ENCODE peak calls at places on chromosome 2, in six cellular contexts. P is CD4-positive, alpha-beta T cell; X is fibroblast of mammary gland; Q is glutamatergic neuron; C is fibroblast of pulmonary artery; V is BE2C. Z is an unnamed sample.

GRCh38 chr2:178895171-178895570 is 87.9 kb upstream of the TTN start:
- DNase-seq in P (no peak), X (no peak), Q (no peak), C (no peak), V (no peak), Z (no peak)

GRCh38 chr2:121530210-121530562 is 494 bp upstream of the RNU4ATAC start:
- DNase-seq in P (no peak), X (peak), Q (peak), C (peak), V (peak), Z (peak)

GRCh38 chr2:47270421-47270820 is 115.3 kb upstream of the STPG4 start:
- DNase-seq in P (no peak), X (no peak), Q (no peak), C (no peak), V (no peak), Z (no peak)

GRCh38 chr2:126656311-126657145 is 570 bp downstream of the GYPC start:
- DNase-seq in P (peak), X (peak), Q (peak), C (peak), V (no peak), Z (peak)

GRCh38 chr2:48343571-48344440 is 186.1 kb upstream of the STON1 start:
- DNase-seq in P (no peak), X (peak), Q (no peak), C (peak), V (no peak), Z (peak)

GRCh38 chr2:160010361-160011145 is 51.9 kb downstream of the PLA2R1 start:
- DNase-seq in P (no peak), X (peak), Q (no peak), C (no peak), V (peak), Z (no peak)

GRCh38 chr2:128374001-128374710 is 55.5 kb upstream of the HS6ST1 start:
- DNase-seq in P (peak), X (peak), Q (no peak), C (peak), V (no peak), Z (no peak)

GRCh38 chr2:240994161-240994896 is 4.1 kb upstream of the SNED1 start:
- DNase-seq in P (peak), X (no peak), Q (no peak), C (no peak), V (no peak), Z (no peak)

GRCh38 chr2:86442642-86443005 is 1.5 kb downstream of the KDM3A start:
- DNase-seq in P (peak), X (peak), Q (peak), C (peak), V (peak), Z (peak)

GRCh38 chr2:241777686-241778627 is 1.3 kb downstream of the GAL3ST2 start:
- DNase-seq in P (peak), X (no peak), Q (no peak), C (no peak), V (no peak), Z (no peak)

GRCh38 chr2:101699939-101700442 is 2.5 kb downstream of the MAP4K4 start:
- DNase-seq in P (no peak), X (peak), Q (no peak), C (peak), V (no peak), Z (no peak)

GRCh38 chr2:28400434-28400833 is 7.8 kb downstream of the FOSL2 start:
- DNase-seq in P (no peak), X (no peak), Q (no peak), C (no peak), V (no peak), Z (no peak)

GRCh38 chr2:158553257-158553656 is 96.5 kb downstream of the PKP4 start:
- DNase-seq in P (no peak), X (no peak), Q (no peak), C (no peak), V (no peak), Z (no peak)

GRCh38 chr2:27186613-27187345 is 25.1 kb upstream of the ATRAID start:
- DNase-seq in P (no peak), X (no peak), Q (no peak), C (no peak), V (no peak), Z (no peak)

GRCh38 chr2:86807462-86808275 is 17.0 kb upstream of the CD8A start:
- DNase-seq in P (no peak), X (peak), Q (peak), C (peak), V (peak), Z (peak)

GRCh38 chr2:119283873-119284331 is 60.3 kb downstream of the STEAP3 start:
- DNase-seq in P (no peak), X (peak), Q (no peak), C (peak), V (no peak), Z (no peak)

GRCh38 chr2:236714061-236714460 is 144.4 kb downstream of the ACKR3 start:
- DNase-seq in P (no peak), X (no peak), Q (no peak), C (no peak), V (no peak), Z (no peak)

GRCh38 chr2:9703085-9703641 is 72.4 kb upstream of the YWHAQ start:
- DNase-seq in P (peak), X (peak), Q (no peak), C (peak), V (no peak), Z (peak)

GRCh38 chr2:101983928-101984327 is 7.8 kb upstream of the IL1R2 start:
- DNase-seq in P (no peak), X (no peak), Q (no peak), C (peak), V (no peak), Z (no peak)

GRCh38 chr2:240350006-240350355 is 85.5 kb upstream of the GPC1 start:
- DNase-seq in P (no peak), X (no peak), Q (peak), C (no peak), V (no peak), Z (no peak)

GRCh38 chr2:27715318-27716165 is 51.9 kb downstream of the SLC4A1AP start:
- DNase-seq in P (no peak), X (peak), Q (peak), C (peak), V (peak), Z (peak)

DNA sequence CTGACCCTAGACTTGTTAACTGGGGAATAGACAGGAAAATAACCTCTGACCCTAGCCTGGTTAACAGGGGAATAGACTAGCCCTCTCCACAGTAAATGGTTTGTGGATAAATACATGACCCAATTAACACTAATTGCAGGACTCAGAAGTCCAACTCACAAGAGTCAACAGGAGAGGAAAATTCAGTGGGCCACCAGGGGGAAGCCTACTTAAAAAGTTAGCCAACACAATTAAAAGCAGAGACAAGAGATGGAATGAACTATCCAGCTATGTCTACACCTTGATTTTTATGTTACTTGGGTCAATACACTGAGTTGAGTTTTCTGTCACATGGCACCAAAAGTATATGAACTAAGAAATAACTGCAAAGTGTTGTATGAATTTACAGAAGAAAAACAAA is 158.8 kb upstream of the SLC39A10 start:
- DNase-seq in P (peak), X (peak), Q (no peak), C (peak), V (peak), Z (peak)
- TF ChIP-seq CTCF in P (peak), X (peak), Q (peak), C (peak), V (peak), Z (peak)

DNA sequence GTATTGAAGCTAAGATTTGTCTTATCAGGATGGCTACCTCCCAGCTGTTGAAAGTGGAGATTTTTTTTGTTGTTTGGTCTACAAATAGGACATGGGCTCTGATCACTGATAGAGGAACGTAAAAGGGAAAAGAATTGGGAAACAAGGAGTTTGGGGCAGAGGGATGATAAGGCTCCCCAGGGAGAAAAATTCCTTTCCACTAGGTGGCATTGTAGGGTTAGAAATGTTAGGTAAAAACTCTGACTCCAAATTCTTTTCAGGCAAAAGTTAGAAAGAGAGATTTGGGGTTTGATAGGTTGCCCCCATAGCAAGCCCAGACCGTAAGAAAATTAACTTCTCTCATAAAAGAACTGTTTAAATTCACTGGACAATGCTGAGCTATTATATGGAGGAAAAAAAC is 19.8 kb downstream of the CMPK2 start:
- DNase-seq in P (no peak), X (no peak), Q (no peak), C (no peak), V (no peak), Z (no peak)
- TF ChIP-seq CTCF in P (no peak), X (peak), Q (no peak), C (no peak), V (peak), Z (no peak)

DNA sequence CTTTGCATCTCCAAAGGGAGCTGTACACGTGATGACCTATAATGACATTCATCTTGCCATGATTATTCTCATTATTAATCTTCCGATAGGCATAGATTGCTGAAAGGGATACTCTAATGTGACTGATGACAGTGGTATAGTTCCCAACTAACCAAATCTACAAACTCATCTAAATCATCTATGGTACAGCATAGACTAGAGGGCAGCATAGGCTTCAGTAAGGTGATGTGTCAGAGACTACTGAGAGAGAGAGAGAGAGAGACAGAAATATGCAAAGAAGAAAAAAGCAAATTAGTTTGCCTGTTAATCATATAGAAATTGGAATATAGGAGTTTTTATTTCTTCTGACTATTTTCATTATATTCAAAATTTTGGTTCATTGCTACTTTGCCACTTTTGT is 89.3 kb downstream of the CSRNP3 start:
- DNase-seq in P (no peak), X (peak), Q (no peak), C (no peak), V (no peak), Z (no peak)
- TF ChIP-seq CTCF in P (no peak), X (no peak), Q (no peak), C (no peak), V (no peak), Z (no peak)

GRCh38 chr2:191341436-191341835 is 96.2 kb downstream of the MYO1B start:
- DNase-seq in P (no peak), X (no peak), Q (no peak), C (no peak), V (no peak), Z (no peak)

GRCh38 chr2:191333911-191334357 is 88.7 kb downstream of the MYO1B start:
- DNase-seq in P (no peak), X (peak), Q (no peak), C (peak), V (no peak), Z (peak)

DNA sequence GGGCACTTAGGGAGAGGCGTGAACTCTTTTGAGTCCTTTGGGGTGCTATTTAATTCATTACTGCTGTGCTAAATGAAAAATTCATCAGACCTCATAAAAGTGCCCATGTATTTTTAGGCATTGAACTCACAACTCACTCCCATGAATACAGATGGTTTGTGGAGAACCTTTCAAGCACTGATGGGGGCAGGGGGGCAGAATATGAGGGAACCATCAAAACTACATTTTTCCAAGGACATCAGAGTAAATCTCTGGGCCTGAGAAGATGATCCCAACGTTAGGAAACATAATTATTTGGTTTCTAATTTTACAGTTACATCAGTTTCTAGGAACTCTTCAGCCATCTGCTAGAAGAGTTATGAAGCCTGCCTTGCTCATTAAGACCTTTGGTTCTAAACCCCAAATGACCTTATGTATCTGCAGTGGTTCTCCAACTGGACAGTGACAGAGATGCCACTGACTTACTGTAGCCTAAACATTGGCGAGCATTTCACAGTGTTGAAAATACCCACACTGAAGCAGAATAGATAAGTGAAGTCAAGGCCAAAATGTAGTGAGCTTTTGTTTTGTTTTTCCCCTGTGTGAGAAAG is 90.8 kb downstream of the MYO1B start:
- DNase-seq in P (no peak), X (no peak), Q (no peak), C (no peak), V (no peak), Z (no peak)
- TF ChIP-seq CTCF in P (no peak), X (no peak), Q (no peak), C (no peak), V (no peak), Z (no peak)

GRCh38 chr2:66443977-66444855 is 9.3 kb downstream of the MEIS1 start:
- DNase-seq in P (no peak), X (peak), Q (no peak), C (peak), V (no peak), Z (no peak)

GRCh38 chr2:66446924-66447323 is 12.0 kb downstream of the MEIS1 start:
- DNase-seq in P (no peak), X (peak), Q (no peak), C (no peak), V (no peak), Z (no peak)

GRCh38 chr2:66445076-66445724 is 10.3 kb downstream of the MEIS1 start:
- DNase-seq in P (no peak), X (peak), Q (peak), C (no peak), V (no peak), Z (no peak)

GRCh38 chr2:66446178-66446860 is 11.4 kb downstream of the MEIS1 start:
- DNase-seq in P (no peak), X (peak), Q (peak), C (peak), V (peak), Z (no peak)

GRCh38 chr2:66445781-66446177 is 10.9 kb downstream of the MEIS1 start:
- DNase-seq in P (no peak), X (peak), Q (peak), C (no peak), V (no peak), Z (no peak)
- TF ChIP-seq CTCF in P (no peak), X (peak), Q (no peak), C (no peak), V (no peak), Z (no peak)

GRCh38 chr2:176078440-176079284 is 5.1 kb downstream of the EVX2 start:
- DNase-seq in P (no peak), X (no peak), Q (no peak), C (no peak), V (no peak), Z (no peak)

GRCh38 chr2:176079285-176079830 is 4.4 kb downstream of the EVX2 start:
- DNase-seq in P (no peak), X (no peak), Q (peak), C (no peak), V (no peak), Z (no peak)

GRCh38 chr2:176081451-176081992 is 2.2 kb downstream of the EVX2 start:
- DNase-seq in P (no peak), X (no peak), Q (no peak), C (no peak), V (no peak), Z (no peak)

GRCh38 chr2:176080540-176081355 is 3.0 kb downstream of the EVX2 start:
- DNase-seq in P (no peak), X (no peak), Q (peak), C (no peak), V (no peak), Z (no peak)

DNA sequence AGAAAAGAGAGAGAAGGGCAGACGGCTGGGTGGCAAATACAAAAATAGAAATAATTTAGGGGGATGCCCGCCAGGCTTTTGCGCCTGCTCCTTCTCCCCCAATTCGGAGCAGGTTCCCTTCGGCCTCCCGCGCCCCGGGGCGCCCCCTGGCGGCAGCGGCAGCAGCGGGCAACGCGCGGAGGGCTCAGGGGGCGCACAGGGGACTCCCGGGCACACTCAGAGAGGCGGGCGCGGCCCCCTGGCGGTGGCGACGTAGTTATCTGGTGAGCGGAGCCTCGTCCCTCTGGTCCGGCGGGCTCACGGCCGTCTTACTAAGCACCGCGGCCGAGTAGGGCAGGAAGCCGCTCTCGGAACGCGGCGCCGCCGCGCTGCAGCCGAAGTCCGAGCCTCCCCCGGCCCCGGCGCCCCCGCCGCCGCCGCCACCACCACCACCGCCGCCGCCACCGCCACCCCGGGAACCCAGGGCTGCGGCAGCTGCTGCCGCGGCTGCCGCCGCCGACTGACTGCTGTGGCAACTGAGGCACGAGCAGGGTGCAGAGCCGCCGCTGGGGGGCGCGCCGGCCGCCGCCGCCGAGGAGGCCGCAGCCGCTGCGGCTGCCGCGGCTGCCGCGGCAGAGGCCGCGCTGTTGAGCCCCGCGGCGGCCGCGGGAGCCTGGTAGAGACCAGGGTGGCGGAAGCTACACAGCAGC is 3.8 kb downstream of the EVX2 start:
- DNase-seq in P (no peak), X (peak), Q (peak), C (peak), V (peak), Z (peak)
- TF ChIP-seq CTCF in P (no peak), X (peak), Q (peak), C (peak), V (peak), Z (peak)

DNA sequence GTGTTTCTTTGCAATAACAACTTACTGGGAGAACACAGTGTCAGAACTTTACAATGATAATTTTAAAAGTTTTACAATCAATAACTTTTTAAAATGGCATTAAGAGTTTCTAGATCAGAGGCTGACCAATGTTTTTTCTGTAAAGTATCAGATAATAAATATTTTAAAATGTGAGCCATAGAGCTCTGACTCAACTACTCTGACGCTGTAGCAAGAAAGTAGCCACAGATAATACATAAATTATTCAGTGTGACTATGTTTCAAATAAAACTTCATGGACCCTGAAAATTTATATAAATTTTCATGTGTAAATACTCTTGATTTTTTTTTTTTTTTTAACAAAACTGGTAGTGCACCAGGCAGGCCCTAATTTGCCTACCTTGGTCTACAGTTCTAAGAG is 77.4 kb downstream of the CUL3 start:
- DNase-seq in P (no peak), X (no peak), Q (no peak), C (no peak), V (no peak), Z (no peak)
- TF ChIP-seq CTCF in P (no peak), X (no peak), Q (no peak), C (no peak), V (no peak), Z (no peak)

DNA sequence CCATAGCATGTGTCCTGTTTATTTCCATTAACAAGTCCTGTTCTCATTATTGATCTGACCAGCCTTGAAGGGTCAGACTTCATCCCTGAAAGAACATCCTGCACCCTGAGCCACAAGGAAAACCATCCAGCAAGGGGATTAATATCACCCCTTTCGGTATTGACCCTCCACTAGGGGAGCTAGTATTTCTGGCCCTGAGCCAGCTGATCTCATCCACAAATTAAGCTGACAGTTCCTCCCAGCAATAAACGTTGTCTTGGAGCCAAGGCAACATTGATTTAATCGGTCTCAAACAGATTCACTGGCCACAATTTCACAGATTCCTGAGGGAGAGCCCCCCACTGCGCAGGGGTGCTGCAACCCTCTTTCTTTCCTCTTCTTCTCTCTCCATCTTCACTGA is 353.1 kb upstream of the FANCL start:
- DNase-seq in P (no peak), X (no peak), Q (peak), C (no peak), V (peak), Z (peak)
- TF ChIP-seq CTCF in P (no peak), X (peak), Q (peak), C (no peak), V (peak), Z (peak)

GRCh38 chr2:181573140-181573736 is 83.7 kb downstream of the CERKL start:
- DNase-seq in P (no peak), X (peak), Q (no peak), C (peak), V (no peak), Z (peak)
- TF ChIP-seq CTCF in P (no peak), X (peak), Q (peak), C (peak), V (peak), Z (peak)